ENCODE peak calls at places on chromosomes 7 and 10, in four cellular contexts. V is HCT116, H is heart left ventricle, E is heart right ventricle. F is an unnamed sample. For H3K4me1, the result is how much of the 10 kb centered on the place peaks cover.

GRCh38 chr10:123891147-123892011 is at the start of gene CPXM2:
- DNase-seq in E (peak), V (no peak), H (no peak), F (no peak)

GRCh38 chr10:92847185-92847864 is 995 bp upstream of the EXOC6 start:
- DNase-seq in V (no peak), E (no peak), H (no peak), F (no peak)

GRCh38 chr10:103731609-103732270 is 123.6 kb downstream of the SH3PXD2A start:
- DNase-seq in V (no peak), E (no peak), H (no peak), F (no peak)

GRCh38 chr7:38863609-38864291 is 45.2 kb downstream of the VPS41 start:
- DNase-seq in E (no peak), V (peak), H (no peak), F (no peak)

GRCh38 chr10:72088879-72089585 is 681 bp upstream of the SPOCK2 start:
- DNase-seq in V (no peak), H (no peak), E (no peak), F (peak)

GRCh38 chr10:48614481-48615383 is 9.9 kb upstream of the ARHGAP22 start:
- DNase-seq in E (no peak), H (no peak), V (no peak), F (no peak)

GRCh38 chr10:43035785-43036184 is 41.1 kb upstream of the RET start:
- DNase-seq in H (no peak), E (no peak), V (no peak), F (no peak)

GRCh38 chr10:15144788-15145187 is 23.7 kb downstream of the NMT2 start:
- DNase-seq in E (no peak), H (no peak), V (no peak), F (no peak)

GRCh38 chr7:27839099-27839498 is 99.1 kb downstream of the TAX1BP1 start:
- DNase-seq in V (no peak), H (no peak), E (no peak), F (no peak)

GRCh38 chr7:107874605-107875446 is 16.2 kb upstream of the DLD start:
- DNase-seq in H (no peak), V (peak), E (peak), F (peak)

GRCh38 chr10:129909531-129910286 is 54.4 kb downstream of the EBF3 start:
- DNase-seq in H (peak), E (no peak), V (no peak), F (no peak)

GRCh38 chr7:51021906-51022570 is 239.3 kb upstream of the GRB10 start:
- DNase-seq in H (no peak), E (no peak), V (no peak), F (peak)

GRCh38 chr10:98957801-98958200 is 277.9 kb downstream of the HPSE2 start:
- DNase-seq in E (no peak), H (no peak), V (no peak), F (no peak)

GRCh38 chr7:80184693-80185092 is 50.1 kb downstream of the GNAI1 start:
- DNase-seq in H (no peak), E (no peak), V (peak), F (no peak)

GRCh38 chr7:92955081-92955480 is 118.7 kb upstream of the CDK6 start:
- DNase-seq in V (no peak), H (no peak), E (no peak), F (no peak)

GRCh38 chr7:45198986-45199385 is 41.4 kb downstream of the RAMP3 start:
- DNase-seq in H (no peak), E (no peak), V (no peak), F (no peak)

DNA sequence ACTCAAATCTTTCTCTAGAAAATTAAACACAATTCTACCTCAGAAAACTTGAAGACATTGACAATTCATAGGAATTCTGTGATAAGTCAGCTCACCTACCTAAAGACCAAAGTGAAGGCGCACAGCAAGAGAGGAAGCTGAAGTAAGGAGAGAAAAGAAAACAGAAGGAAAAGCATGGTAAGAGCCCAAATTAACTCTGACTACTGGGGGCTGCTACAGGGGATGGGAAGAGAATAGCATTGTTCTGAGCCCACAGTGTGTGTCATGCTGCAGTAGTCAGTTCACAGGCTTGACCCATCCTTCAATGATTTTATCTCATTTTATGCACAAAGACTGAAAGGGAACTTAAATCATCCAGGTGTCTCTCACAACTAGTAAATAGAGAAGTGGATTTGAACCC is 111.3 kb downstream of the PTEN start:
- DNase-seq in H (no peak), V (no peak), E (no peak), F (no peak)
- H3K4me1 ChIP-seq in H (under half), V (under half), E (under half), F (under half)

DNA sequence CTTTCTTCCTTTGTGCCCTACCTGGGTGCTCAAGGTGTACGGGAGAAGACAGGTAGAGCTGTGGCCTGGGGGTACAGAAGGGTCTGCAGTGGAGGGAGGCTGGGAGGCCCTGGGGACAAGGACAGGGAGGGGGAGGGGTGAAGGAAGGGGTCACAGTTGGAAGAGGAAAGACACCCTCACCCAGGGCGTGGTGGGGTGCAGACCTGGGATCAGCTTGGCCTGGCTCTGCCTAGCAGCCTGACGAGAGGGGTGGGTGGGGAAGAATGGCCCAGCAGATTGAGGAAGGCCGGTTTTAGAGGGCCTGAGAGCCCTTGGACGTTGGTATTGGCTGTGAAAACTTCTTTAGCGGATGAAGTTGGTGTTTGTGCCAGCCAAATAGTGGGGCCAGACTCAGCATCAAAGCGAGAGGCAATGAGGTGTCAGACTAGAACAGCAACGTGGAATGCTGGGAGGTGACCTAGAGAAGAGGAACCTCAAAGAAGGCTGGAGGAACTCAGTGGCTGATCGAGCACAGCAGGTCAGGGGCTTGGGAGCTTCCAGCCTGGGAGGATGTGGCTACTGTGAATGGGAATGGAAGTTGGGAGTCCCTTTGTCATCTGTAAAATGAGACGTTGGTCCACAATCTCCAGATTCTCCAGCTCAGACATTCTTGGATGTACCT is 18.1 kb upstream of the TRIM8 start:
- DNase-seq in V (no peak), E (no peak), H (no peak), F (no peak)
- H3K27ac ChIP-seq in V (no peak), E (peak), H (peak), F (peak)

DNA sequence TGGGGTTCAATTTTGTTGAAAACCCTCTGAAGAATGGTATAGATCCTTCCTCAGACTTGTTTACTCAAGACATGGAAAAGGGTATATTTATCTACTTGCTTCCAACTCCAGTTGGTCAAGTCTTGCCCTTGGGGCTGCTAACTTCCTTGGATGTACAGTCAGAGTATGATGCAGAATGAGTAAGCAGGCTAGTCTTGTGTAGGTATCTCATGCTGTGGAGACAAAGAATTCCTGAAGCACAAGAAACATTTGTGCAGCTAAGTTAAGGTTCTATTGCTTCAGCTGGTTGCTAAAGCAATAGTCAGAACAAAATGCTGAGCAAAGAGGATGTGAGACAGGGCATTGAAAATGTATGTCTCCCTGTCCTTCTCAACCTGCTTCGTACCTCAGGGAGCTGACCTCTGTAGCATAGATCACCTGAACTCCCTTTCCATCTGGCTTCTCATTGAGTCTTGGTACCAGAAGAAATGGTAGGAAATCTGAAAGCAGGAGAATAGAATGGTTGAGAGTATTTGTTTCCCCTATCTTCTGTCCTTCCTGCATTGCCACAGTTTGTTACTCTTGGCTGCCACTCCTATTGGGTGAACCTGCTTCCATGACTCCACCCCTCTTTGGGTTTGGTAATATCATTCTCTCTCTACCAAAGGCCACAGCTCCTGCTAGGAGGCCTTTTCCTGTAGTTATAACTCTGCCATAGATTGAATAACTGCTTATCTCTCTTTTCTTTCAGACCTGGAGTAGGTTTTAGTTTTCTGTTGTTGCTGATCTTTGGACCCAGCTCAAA is 346.0 kb downstream of the PHF14 start:
- DNase-seq in H (no peak), E (no peak), V (no peak), F (no peak)
- H3K4me1 ChIP-seq in H (under half), E (under half), V (under half), F (under half)

GRCh38 chr7:47329320-47329926 is 252.5 kb downstream of the TNS3 start:
- DNase-seq in V (no peak), H (peak), E (no peak), F (no peak)

GRCh38 chr7:47327306-47327697 is 254.6 kb downstream of the TNS3 start:
- DNase-seq in H (no peak), V (no peak), E (no peak), F (peak)

GRCh38 chr7:47326808-47327207 is 255.1 kb downstream of the TNS3 start:
- DNase-seq in H (no peak), E (peak), V (no peak), F (peak)

GRCh38 chr7:47328392-47329319 is 253.3 kb downstream of the TNS3 start:
- DNase-seq in H (no peak), E (peak), V (no peak), F (no peak)

GRCh38 chr7:47327698-47328391 is 254.1 kb downstream of the TNS3 start:
- DNase-seq in H (peak), V (no peak), E (peak), F (peak)
- H3K27ac ChIP-seq in H (peak), V (no peak), E (peak), F (peak)

GRCh38 chr7:47786557-47787248 is 161.6 kb downstream of the PKD1L1 start:
- DNase-seq in V (peak), H (no peak), E (no peak), F (no peak)

GRCh38 chr7:47785923-47786556 is 162.2 kb downstream of the PKD1L1 start:
- DNase-seq in E (no peak), H (no peak), V (no peak), F (no peak)

GRCh38 chr7:47788083-47788482 is 160.2 kb downstream of the PKD1L1 start:
- DNase-seq in H (no peak), V (no peak), E (no peak), F (no peak)

GRCh38 chr7:47783456-47784240 is 164.6 kb downstream of the PKD1L1 start:
- DNase-seq in H (no peak), E (no peak), V (peak), F (no peak)

GRCh38 chr7:47787249-47788069 is 160.8 kb downstream of the PKD1L1 start:
- DNase-seq in E (no peak), H (no peak), V (no peak), F (no peak)
- H3K4me1 ChIP-seq in E (under half), H (under half), V (half or more), F (under half)

DNA sequence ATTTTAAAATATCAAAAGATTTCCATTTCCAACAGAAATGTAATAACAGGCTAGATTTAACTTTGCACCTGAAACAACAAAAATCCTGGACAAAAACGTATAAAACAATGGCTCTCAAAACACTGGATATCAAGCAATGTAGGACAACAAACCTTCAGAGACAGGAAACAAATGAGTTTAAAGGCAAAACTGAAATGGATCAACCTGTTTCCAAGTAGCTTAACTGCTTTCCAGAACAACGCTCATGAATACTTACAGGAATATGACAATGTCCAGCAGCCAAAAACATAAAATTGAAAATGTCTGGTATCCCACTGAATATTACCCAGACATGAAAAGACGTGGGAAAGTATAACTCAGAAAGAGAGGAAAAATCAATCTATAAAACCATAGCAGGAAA is 62.8 kb downstream of the CUBN start:
- DNase-seq in H (no peak), V (no peak), E (no peak), F (no peak)
- H3K27ac ChIP-seq in H (no peak), V (no peak), E (no peak), F (no peak)

DNA sequence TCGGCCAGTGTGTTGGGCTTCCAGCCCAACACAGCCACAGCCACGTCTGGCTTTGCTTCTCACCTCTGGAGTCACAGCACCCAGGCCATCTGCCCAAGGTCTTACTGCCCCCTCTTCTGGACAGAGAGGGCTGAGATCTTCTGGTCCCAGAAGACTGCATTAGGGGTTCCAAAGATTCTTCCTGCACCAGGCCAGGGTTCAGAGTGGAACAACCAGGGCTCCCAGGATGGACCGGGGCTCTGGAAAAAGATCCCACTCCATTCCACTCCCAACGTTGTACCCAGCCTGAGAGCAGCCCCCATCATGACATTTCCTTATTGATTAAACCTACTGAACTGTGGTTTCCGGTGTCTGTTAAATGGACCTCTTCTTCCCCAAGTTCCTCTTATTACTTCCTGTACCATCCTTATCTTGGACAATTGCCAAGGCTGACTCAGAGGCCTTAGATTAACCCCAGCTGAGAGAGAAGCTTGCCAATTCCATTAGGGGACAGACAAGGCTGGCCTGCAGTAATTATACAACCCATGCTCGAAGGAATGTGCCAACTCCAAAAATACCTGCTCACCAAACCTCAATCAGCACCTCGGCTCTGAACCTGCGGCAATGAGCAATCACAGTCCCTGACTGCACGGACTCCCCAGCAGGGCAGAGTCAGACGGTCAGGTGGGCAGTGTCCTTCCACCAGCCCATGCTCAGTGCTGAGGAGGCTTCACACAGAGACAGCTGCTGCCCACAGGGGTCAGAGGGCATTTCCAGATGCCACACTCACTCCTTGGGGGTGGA is 47.9 kb upstream of the NPFFR1 start:
- DNase-seq in E (peak), H (no peak), V (peak), F (peak)
- H3K4me1 ChIP-seq in E (under half), H (half or more), V (under half), F (under half)

GRCh38 chr10:127906548-127907377 is at the start of gene PTPRE:
- DNase-seq in V (peak), E (peak), H (peak), F (peak)
- H3K27ac ChIP-seq in V (peak), E (peak), H (peak), F (no peak)

DNA sequence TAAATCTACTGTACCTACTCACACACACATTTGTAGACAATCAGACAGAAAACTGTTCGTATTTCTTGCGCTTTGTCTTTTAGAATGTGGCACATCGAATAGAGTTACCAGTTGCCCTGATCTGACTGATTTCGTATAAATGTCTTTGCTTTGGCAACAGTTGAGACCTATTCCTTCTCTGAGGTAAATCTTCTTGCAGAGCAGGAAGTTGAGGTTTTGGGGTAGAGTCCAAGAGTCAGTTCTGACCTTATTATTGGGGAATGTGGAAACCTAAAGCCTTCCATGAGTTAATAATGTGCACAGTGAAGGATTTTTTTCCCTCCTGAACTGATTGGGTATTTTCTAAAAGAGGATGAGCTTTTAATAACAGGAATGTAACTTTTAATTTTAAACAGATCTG is 135.3 kb downstream of the KIAA1217 start:
- DNase-seq in H (no peak), V (no peak), E (no peak), F (no peak)
- H3K4me1 ChIP-seq in H (under half), V (under half), E (under half), F (under half)

GRCh38 chr10:18625906-18626305 is 25.5 kb downstream of the NSUN6 start:
- DNase-seq in E (no peak), H (no peak), V (no peak), F (no peak)
- H3K27ac ChIP-seq in E (no peak), H (no peak), V (no peak), F (no peak)